ENCODE peak calls at places on chromosome 9, in ten cellular contexts. H, Q, C, S, M, A, P, W, F and N are unnamed samples.

GRCh38 chr9:83432104-83432627 is 106.0 kb downstream of the FRMD3 start:
- DNase-seq in H (no peak), Q (peak; percentile 68), C (no peak), S (peak; percentile 81), M (peak; percentile 70), A (peak; percentile 99), P (peak; percentile 66), W (peak; percentile 61), F (no peak), N (no peak)

GRCh38 chr9:18874069-18874468 is 158.9 kb downstream of the SAXO1 start:
- DNase-seq in H (no peak), Q (no peak), C (no peak), S (no peak), M (no peak), A (no peak), P (no peak), W (no peak), F (no peak), N (no peak)

GRCh38 chr9:89153187-89153586 is 25.4 kb downstream of the SHC3 start:
- DNase-seq in H (no peak), Q (no peak), C (no peak), S (no peak), M (no peak), A (no peak), P (no peak), W (no peak), F (no peak), N (no peak)

GRCh38 chr9:126565336-126566128 is 48.2 kb upstream of the LMX1B start:
- DNase-seq in H (no peak), Q (no peak), C (no peak), S (no peak), M (no peak), A (no peak), P (no peak), W (no peak), F (no peak), N (no peak)

GRCh38 chr9:84669293-84670105 is at the start of gene NTRK2:
- DNase-seq in H (no peak), Q (peak; percentile 11), C (peak; percentile 74), S (no peak), M (no peak), A (peak; percentile 27), P (no peak), W (peak; percentile 69), F (no peak), N (peak; percentile 9)

GRCh38 chr9:17509151-17509550 is 69.7 kb upstream of the SH3GL2 start:
- DNase-seq in H (no peak), Q (no peak), C (no peak), S (no peak), M (no peak), A (no peak), P (no peak), W (no peak), F (no peak), N (no peak)

GRCh38 chr9:133715866-133716563 is 22.1 kb downstream of the SARDH start:
- DNase-seq in H (no peak), Q (peak; percentile 48), C (no peak), S (peak; percentile 23), M (no peak), A (peak; percentile 69), P (no peak), W (peak; percentile 59), F (no peak), N (peak; percentile 27)

GRCh38 chr9:32869404-32869803 is 86.1 kb downstream of the TMEM215 start:
- DNase-seq in H (no peak), Q (no peak), C (no peak), S (no peak), M (no peak), A (no peak), P (no peak), W (no peak), F (no peak), N (no peak)

GRCh38 chr9:14279671-14280070 is 34.3 kb downstream of the NFIB start:
- DNase-seq in H (no peak), Q (no peak), C (no peak), S (no peak), M (no peak), A (peak; percentile 25), P (no peak), W (no peak), F (no peak), N (no peak)

GRCh38 chr9:120257483-120257882 is 322.5 kb downstream of the CDK5RAP2 start:
- DNase-seq in H (no peak), Q (no peak), C (no peak), S (no peak), M (no peak), A (peak; percentile 47), P (no peak), W (no peak), F (no peak), N (no peak)

GRCh38 chr9:11016081-11016480 is 403.3 kb upstream of the PTPRD start:
- DNase-seq in H (no peak), Q (no peak), C (no peak), S (no peak), M (no peak), A (no peak), P (no peak), W (no peak), F (no peak), N (no peak)

GRCh38 chr9:68998812-68999211 is 15.1 kb downstream of the PRKACG start:
- DNase-seq in H (no peak), Q (no peak), C (no peak), S (no peak), M (no peak), A (no peak), P (no peak), W (no peak), F (no peak), N (no peak)

GRCh38 chr9:35164711-35165110 is 2.9 kb downstream of the UNC13B start:
- DNase-seq in H (no peak), Q (no peak), C (no peak), S (no peak), M (no peak), A (peak; percentile 80), P (no peak), W (no peak), F (no peak), N (peak; percentile 71)

GRCh38 chr9:113261917-113262671 is 13.3 kb downstream of the CDC26 start:
- DNase-seq in H (no peak), Q (no peak), C (no peak), S (no peak), M (no peak), A (peak; percentile 87), P (no peak), W (no peak), F (no peak), N (no peak)

GRCh38 chr9:101566904-101567724 is 27.7 kb downstream of the PPP3R2 start:
- DNase-seq in H (no peak), Q (no peak), C (no peak), S (no peak), M (no peak), A (peak; percentile 54), P (no peak), W (peak; percentile 45), F (peak; percentile 6), N (peak; percentile 71)

GRCh38 chr9:96523429-96523828 is 73.5 kb downstream of the HABP4 start:
- DNase-seq in H (no peak), Q (peak; percentile 73), C (no peak), S (no peak), M (peak; percentile 32), A (no peak), P (no peak), W (no peak), F (no peak), N (peak; percentile 89)

GRCh38 chr9:124695280-124695890 is 75.7 kb downstream of the NR6A1 start:
- DNase-seq in H (no peak), Q (no peak), C (no peak), S (no peak), M (no peak), A (peak; percentile 89), P (no peak), W (peak; percentile 15), F (no peak), N (peak; percentile 83)

GRCh38 chr9:108511200-108511756 is 344.5 kb downstream of the ACTL7B start:
- DNase-seq in H (no peak), Q (no peak), C (no peak), S (no peak), M (no peak), A (peak; percentile 27), P (peak; percentile 85), W (no peak), F (no peak), N (peak; percentile 11)

GRCh38 chr9:113625456-113625855 is 161.9 kb downstream of the RGS3 start:
- DNase-seq in H (no peak), Q (no peak), C (no peak), S (peak; percentile 10), M (no peak), A (no peak), P (no peak), W (no peak), F (no peak), N (no peak)

GRCh38 chr9:129567842-129568559 is 52.9 kb downstream of the C9orf50 start:
- DNase-seq in H (no peak), Q (peak; percentile 34), C (peak; percentile 51), S (peak; percentile 49), M (no peak), A (peak; percentile 92), P (no peak), W (peak; percentile 42), F (no peak), N (no peak)

GRCh38 chr9:107712390-107712789 is 222.8 kb upstream of the KLF4 start:
- DNase-seq in H (no peak), Q (no peak), C (no peak), S (no peak), M (no peak), A (peak; percentile 92), P (no peak), W (no peak), F (no peak), N (peak; percentile 56)

GRCh38 chr9:37281541-37281940 is 141.0 kb upstream of the GRHPR start:
- DNase-seq in H (no peak), Q (no peak), C (no peak), S (no peak), M (no peak), A (no peak), P (no peak), W (no peak), F (no peak), N (no peak)